ENCODE peak calls at places on chromosomes 11 and 22, in four cellular contexts. K, E, O and X are unnamed samples.

GRCh38 chr11:78231962-78232459 is 43.3 kb downstream of the USP35 start:
- DNase-seq in O (no peak), E (peak; percentile 58), K (no peak), X (peak; percentile 80)

GRCh38 chr22:30782613-30783012 is 87.9 kb downstream of the OSBP2 start:
- DNase-seq in O (no peak), E (peak; percentile 13), K (no peak), X (peak; percentile 36)

GRCh38 chr22:38657248-38657909 is 941 bp downstream of the CBY1 start:
- DNase-seq in O (peak; percentile 45), E (peak; percentile 48), K (peak; percentile 20), X (peak; percentile 20)

GRCh38 chr11:114228401-114229061 is 67.7 kb upstream of the NNMT start:
- DNase-seq in E (no peak), O (no peak), K (no peak), X (no peak)

GRCh38 chr22:50600541-50600940 is at the start of gene MAPK8IP2:
- DNase-seq in E (no peak), K (no peak), O (no peak), X (no peak)

GRCh38 chr11:12137005-12137690 is 26.8 kb downstream of the MICAL2 start:
- DNase-seq in E (no peak), O (no peak), K (no peak), X (no peak)

GRCh38 chr11:133821776-133822175 is 23.5 kb downstream of the SPATA19 start:
- DNase-seq in E (no peak), O (peak; percentile 85), K (peak; percentile 38), X (peak; percentile 12)

GRCh38 chr11:108913204-108913603 is 248.3 kb downstream of the DDX10 start:
- DNase-seq in K (no peak), E (no peak), O (no peak), X (no peak)

DNA sequence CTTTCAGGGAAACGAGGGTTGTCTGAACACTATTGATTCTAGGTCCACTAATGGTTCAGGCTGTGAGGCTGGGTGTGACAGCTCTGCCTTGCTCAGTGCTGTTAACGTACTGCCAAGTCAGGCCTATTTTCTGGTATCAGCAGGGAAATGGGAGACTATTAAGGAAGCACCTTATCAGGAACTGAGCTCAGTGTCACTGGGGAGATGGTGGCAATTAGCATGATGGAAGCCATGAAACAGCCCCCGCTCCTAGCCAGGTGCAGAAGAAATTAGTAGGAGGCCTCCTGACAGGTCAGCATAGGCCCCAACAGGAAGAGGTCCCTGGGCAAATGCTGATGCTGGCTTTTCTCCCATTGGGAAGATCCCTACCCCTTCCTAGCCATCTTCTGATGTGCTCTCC is 42.6 kb upstream of the LMO2 start:
- DNase-seq in K (no peak), O (no peak), E (no peak), X (no peak)
- H3K4me1 ChIP-seq in K (no peaks in the 10 kb centered on the region), O (no peaks in the 10 kb centered on the region), E (no peaks in the 10 kb centered on the region), X (no peaks in the 10 kb centered on the region)

GRCh38 chr22:22155607-22156006 is 89.0 kb upstream of the VPREB1 start:
- DNase-seq in O (no peak), E (no peak), K (no peak), X (no peak)

GRCh38 chr22:22158207-22158816 is 86.3 kb upstream of the VPREB1 start:
- DNase-seq in K (no peak), E (no peak), O (no peak), X (no peak)

GRCh38 chr22:22156348-22156715 is 88.3 kb upstream of the VPREB1 start:
- DNase-seq in E (no peak), O (no peak), K (no peak), X (no peak)

GRCh38 chr22:22157500-22157822 is 87.1 kb upstream of the VPREB1 start:
- DNase-seq in O (no peak), E (no peak), K (no peak), X (no peak)

DNA sequence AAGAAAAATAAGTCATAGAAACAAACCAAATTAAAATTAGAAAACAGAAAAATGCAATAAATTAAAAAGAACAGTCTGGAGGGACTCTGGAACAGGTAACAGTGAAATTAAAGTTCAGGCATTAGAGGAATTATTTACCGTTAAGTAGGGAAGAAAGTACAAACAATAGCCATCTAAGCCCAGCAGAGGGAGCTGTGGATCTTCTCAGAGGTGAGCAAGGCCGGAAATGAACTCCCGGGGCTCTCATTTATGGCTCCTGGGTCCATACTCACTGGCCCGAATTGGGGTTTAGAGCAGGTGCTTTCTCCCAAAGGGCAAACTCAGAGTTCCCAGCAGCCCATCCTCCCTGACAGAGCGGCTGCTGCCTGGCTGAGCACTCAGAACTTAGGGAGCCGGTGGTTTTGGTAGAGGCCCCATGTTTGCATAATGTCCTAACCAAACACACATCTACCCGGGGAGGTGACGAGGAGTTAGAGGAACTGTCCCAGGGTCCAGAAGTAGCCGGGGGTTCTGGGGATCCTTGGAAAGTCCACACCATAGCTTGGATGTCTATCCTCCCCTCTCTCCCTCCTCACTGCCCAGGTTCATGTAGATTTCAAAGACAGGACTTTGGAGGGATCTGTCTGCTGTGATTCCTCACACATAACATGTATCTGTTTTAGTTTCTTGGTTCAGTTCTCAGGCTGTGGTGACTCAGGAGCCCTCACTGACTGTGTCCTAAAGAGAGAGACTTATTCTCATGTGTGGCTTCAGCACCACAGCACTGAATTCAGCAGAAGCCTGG is 87.7 kb upstream of the VPREB1 start:
- DNase-seq in K (peak; percentile 94), O (peak; percentile 68), E (peak; percentile 56), X (peak; percentile 60)
- H3K27ac ChIP-seq in K (peak overlapping the region; percentile 84), O (no peak overlapping the region), E (no peak overlapping the region), X (no peak overlapping the region)

DNA sequence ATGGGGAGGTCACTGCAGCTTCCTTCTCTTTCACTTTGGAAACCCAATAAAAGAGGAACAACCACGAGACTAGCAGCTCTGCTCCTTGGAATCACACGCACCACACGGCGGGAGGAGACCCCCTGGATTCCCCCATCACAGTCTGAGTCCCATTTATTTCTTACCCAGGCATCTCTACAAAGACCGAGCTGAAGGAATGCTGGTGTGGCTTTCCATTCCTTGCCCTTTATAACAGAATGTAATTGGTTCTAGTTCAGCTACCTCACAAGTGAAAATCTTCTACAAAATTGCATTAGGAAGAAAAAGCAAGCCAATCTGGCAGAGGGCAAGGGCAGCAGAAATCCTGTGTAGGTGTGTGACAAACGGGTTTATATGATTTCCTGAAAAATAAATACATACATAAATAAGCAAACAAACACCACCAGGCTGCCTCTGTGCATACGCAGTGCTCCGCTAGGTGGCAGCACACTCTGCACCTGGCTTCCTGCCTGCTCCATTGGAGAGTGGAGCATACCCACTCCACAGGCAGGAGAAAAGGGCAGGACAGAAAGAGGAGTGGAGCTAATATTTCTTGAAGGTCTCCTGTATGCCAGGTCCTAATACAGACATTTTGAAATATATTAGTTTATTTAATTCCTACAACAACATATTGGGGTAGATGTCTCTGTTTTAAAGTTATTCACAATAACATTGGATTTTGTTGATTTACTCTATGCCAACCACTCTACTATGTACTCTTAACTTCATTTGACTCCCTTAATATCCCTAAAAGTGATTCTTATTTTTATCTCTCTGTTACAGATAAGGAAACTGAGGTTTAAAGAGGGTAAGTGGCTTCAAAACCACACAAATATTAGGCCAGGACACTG is 673.1 kb downstream of the KCNA4 start:
- DNase-seq in K (peak; percentile 58), E (peak; percentile 54), O (peak; percentile 76), X (peak; percentile 34)
- H3K4me2 ChIP-seq in K (no peak overlapping the region), E (no peak overlapping the region), O (no peak overlapping the region), X (no peak overlapping the region)

DNA sequence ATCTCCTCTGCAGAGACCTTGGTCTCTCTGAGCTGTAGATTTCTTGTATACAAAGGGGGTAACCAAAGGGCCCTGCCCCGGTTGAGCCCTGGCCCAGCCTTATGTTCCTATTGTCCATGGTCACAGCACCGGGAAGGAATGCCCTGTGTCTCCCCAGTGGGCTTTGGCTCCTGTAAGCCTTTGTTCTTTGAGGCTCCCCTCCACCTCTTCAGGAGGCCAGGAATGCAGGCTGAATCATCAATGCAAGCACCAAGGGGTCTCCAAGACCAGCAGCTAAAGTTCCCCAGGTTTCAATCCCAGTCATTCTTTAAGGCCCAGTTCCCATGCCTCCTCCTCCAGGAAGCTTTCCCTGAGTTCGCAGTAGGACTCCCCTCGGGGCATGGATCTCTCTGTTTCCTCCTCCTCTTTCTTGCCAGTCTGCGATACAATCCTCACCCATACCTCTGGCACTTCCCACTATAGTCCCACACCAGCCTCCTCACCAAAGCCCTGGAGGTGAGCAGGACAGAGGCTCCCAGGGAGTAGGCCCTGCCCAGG is 29.2 kb upstream of the KLHL35 start:
- DNase-seq in O (peak; percentile 59), K (no peak), E (no peak), X (peak; percentile 27)
- H3K4me1 ChIP-seq in O (no peaks in the 10 kb centered on the region), K (no peaks in the 10 kb centered on the region), E (peaks cover 26% of the 10 kb centered on the region), X (no peaks in the 10 kb centered on the region)

GRCh38 chr11:14932447-14932846 is 39.7 kb downstream of the CALCA start:
- DNase-seq in E (no peak), O (no peak), K (no peak), X (no peak)

GRCh38 chr11:14924291-14924690 is 32.3 kb upstream of the CYP2R1 start:
- DNase-seq in K (no peak), O (no peak), E (no peak), X (no peak)

DNA sequence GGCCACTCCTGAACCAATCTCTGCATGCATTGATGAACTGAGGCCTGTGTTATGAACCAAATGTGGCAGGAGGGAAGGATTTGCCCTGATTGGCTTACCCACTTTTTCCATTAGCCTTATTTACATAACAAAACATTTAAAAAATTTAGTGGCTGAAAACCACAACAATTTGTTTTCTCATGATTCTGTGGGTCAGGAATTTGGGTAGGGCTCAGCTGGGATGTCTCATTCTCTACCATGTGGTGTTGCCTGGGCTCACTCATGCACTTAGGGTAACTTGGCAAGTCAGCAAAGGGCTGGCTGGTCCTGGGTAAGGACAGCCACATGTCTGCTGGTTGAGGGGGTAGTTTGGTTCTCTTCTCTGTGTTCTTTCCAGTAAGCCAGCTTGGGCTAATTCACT is 35.1 kb upstream of the CYP2R1 start:
- DNase-seq in O (no peak), E (no peak), K (no peak), X (no peak)
- H3K27ac ChIP-seq in O (no peak overlapping the region), E (no peak overlapping the region), K (no peak overlapping the region), X (no peak overlapping the region)

DNA sequence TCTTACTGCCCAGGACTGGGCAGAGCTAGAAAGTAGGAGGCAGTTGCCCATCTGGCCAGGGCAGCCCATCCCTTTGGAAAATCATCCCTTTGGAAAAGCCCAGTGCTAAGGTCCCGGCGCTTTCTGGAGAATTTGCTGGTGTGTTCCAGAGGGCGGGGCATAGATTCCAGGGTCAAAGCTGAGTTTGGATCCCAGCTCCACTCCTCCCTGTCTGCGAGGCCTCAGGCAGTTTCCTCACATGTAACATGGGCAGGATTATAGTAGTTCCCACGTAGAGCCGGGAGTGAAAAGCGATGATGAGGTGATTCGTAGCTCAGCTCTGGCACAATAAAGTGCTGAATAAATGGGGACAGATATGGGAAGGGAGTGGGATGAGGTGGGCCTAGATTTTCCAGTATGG is 31.4 kb upstream of the LRRC10B start:
- DNase-seq in E (no peak), O (no peak), K (no peak), X (no peak)
- H3K4me2 ChIP-seq in E (no peak overlapping the region), O (no peak overlapping the region), K (no peak overlapping the region), X (no peak overlapping the region)